ENCODE peak calls at places on chromosomes 6 and 20, in four cellular contexts. I is SK-N-SH, C is neural progenitor cell, A is GM23248. S is an unnamed sample.

GRCh38 chr20:62321521-62321948 is 18.7 kb downstream of the ADRM1 start:
- DNase-seq in A (peak; percentile 34), I (peak; percentile 85), C (no peak), S (no peak)

GRCh38 chr20:2242678-2243077 is 53.1 kb upstream of the TGM3 start:
- DNase-seq in I (no peak), C (no peak), A (no peak), S (no peak)

GRCh38 chr20:31496761-31497295 is 17.4 kb upstream of the HM13 start:
- DNase-seq in I (no peak), C (no peak), A (peak; percentile 80), S (no peak)

GRCh38 chr6:136945626-136946235 is 23.6 kb downstream of the SLC35D3 start:
- DNase-seq in I (no peak), C (no peak), A (no peak), S (no peak)

GRCh38 chr6:67252663-67253062 is 1382.4 kb upstream of the ADGRB3 start:
- DNase-seq in I (peak; percentile 45), C (no peak), A (no peak), S (no peak)

GRCh38 chr6:148577687-148578488 is 168.9 kb upstream of the UST start:
- DNase-seq in A (peak; percentile 93), I (peak; percentile 39), C (peak; percentile 93), S (peak; percentile 9)

GRCh38 chr6:11354019-11354418 is 121.6 kb upstream of the NEDD9 start:
- DNase-seq in I (no peak), A (peak; percentile 47), C (no peak), S (no peak)

GRCh38 chr20:38498909-38499308 is 26.3 kb downstream of the RALGAPB start:
- DNase-seq in C (no peak), I (no peak), A (peak; percentile 25), S (no peak)

GRCh38 chr6:10341605-10342004 is 73.3 kb downstream of the TFAP2A start:
- DNase-seq in A (no peak), I (no peak), C (no peak), S (no peak)

GRCh38 chr20:19253316-19253715 is 40.9 kb downstream of the SLC24A3 start:
- DNase-seq in I (no peak), C (no peak), A (peak; percentile 2), S (no peak)

GRCh38 chr6:136226674-136227377 is 23.3 kb downstream of the MTFR2 start:
- DNase-seq in I (no peak), C (no peak), A (peak; percentile 5), S (no peak)

GRCh38 chr6:62971976-62972658 is 239.2 kb upstream of the FKBP1C start:
- DNase-seq in C (no peak), I (no peak), A (no peak), S (no peak)

GRCh38 chr20:47320990-47321805 is 35.3 kb downstream of the ZMYND8 start:
- DNase-seq in A (no peak), I (no peak), C (no peak), S (no peak)

GRCh38 chr6:112245511-112246203 is 8.7 kb downstream of the LAMA4 start:
- DNase-seq in I (no peak), C (no peak), A (peak; percentile 79), S (no peak)

GRCh38 chr6:48032156-48032555 is 78.8 kb downstream of the PTCHD4 start:
- DNase-seq in I (no peak), C (no peak), A (peak; percentile 84), S (no peak)

GRCh38 chr6:69422474-69422873 is 374.3 kb downstream of the LMBRD1 start:
- DNase-seq in I (peak; percentile 53), A (no peak), C (peak; percentile 39), S (no peak)

GRCh38 chr20:8547968-8548588 is 416.0 kb downstream of the PLCB1 start:
- DNase-seq in A (no peak), C (no peak), I (no peak), S (no peak)

GRCh38 chr20:8545212-8545611 is 413.1 kb downstream of the PLCB1 start:
- DNase-seq in A (peak; percentile 80), C (no peak), I (no peak), S (no peak)

GRCh38 chr20:8542115-8542486 is 410.0 kb downstream of the PLCB1 start:
- DNase-seq in A (no peak), I (no peak), C (no peak), S (no peak)

GRCh38 chr20:8549192-8549591 is 417.1 kb downstream of the PLCB1 start:
- DNase-seq in I (no peak), C (no peak), A (no peak), S (no peak)

DNA sequence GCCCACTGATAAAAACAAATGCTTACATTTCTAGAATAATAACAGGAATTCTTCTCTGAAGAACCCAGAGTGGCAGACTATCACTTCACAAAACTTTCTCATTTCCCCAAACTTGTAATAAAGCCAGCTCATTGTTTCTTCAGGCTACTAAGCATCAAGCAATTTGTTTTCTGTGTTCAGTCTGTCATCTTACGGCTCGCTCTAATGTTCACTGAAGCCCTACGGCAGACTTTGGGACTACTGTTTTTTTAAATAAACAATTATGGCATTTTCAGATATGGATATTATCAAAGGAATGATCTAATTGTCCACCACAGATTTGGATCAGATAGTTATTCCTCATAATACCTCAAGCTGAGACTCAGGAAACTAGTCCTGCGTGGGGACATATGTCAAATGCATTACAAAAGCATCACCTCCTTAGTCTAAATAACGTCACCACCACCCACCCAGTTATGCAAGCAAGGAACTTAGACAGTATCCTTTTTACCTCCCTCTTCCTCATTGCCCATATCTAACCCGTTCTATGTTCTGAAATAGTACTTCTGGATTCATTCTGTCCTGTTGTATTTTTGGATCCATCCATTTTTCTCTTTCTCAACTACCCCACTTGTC is 415.1 kb downstream of the PLCB1 start:
- DNase-seq in A (no peak), I (no peak), C (no peak), S (no peak)
- H3F3A ChIP-seq in A (peaks cover 8% of the 10 kb centered on the region), I (peaks cover 7% of the 10 kb centered on the region), C (no peaks in the 10 kb centered on the region), S (no peaks in the 10 kb centered on the region)

GRCh38 chr6:169251822-169252804 is 1.5 kb downstream of the THBS2 start:
- DNase-seq in A (peak; percentile 49), I (no peak), C (peak; percentile 59), S (no peak)
- H3K27ac ChIP-seq in A (peak overlapping the region; percentile 76), I (peak overlapping the region; percentile 73), C (no peak overlapping the region), S (no peak overlapping the region)

GRCh38 chr6:158737082-158737709 is 82.0 kb downstream of the EZR start:
- DNase-seq in A (no peak), I (no peak), C (no peak), S (no peak)
- H3K36me3 ChIP-seq in A (no peaks in the 10 kb centered on the region), I (no peaks in the 10 kb centered on the region), C (no peaks in the 10 kb centered on the region), S (no peaks in the 10 kb centered on the region)

GRCh38 chr6:117501722-117502121 is 19.2 kb downstream of the DCBLD1 start:
- DNase-seq in C (no peak), A (no peak), I (no peak), S (no peak)
- H3F3A ChIP-seq in C (no peaks in the 10 kb centered on the region), A (peaks cover 37% of the 10 kb centered on the region), I (peaks cover 38% of the 10 kb centered on the region), S (peaks cover 39% of the 10 kb centered on the region)

GRCh38 chr6:131909408-131910218 is 41.6 kb downstream of the CCN2 start:
- DNase-seq in C (peak; percentile 75), A (peak; percentile 72), I (peak; percentile 42), S (peak; percentile 84)

GRCh38 chr6:131911951-131912350 is 39.2 kb downstream of the CCN2 start:
- DNase-seq in A (no peak), C (no peak), I (no peak), S (no peak)

GRCh38 chr6:131914234-131914633 is 36.9 kb downstream of the CCN2 start:
- DNase-seq in A (peak; percentile 61), I (no peak), C (no peak), S (no peak)

GRCh38 chr6:131910219-131910589 is 41.0 kb downstream of the CCN2 start:
- DNase-seq in I (no peak), C (no peak), A (no peak), S (no peak)

DNA sequence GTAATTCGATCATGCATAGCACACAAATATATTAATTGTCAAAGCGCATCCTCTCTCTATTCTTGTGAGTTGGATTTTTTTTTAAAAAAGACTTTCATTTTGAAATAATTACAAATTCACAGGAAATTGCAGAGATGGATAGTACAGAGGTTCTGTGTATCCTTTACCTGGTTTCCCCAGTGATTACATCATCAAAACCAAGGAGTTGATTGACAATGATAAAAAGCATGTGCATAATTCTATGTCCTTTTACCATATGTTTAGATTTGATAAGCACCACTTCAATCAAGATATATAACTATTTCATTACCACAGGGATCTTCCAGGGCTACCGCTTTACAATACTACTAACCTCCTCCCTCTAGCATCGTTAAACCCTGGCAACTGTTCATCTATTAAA is 40.2 kb downstream of the CCN2 start:
- DNase-seq in C (no peak), I (no peak), A (no peak), S (no peak)
- H3K27ac ChIP-seq in C (no peak overlapping the region), I (no peak overlapping the region), A (no peak overlapping the region), S (no peak overlapping the region)

S was measured in MM.1S.